ENCODE peak calls at places on chromosome 20, in six cellular contexts. V is psoas muscle, J is left kidney, T is IMR-90, A is MV-4-11, U is NCI-H1436. S is an unnamed sample.

GRCh38 chr20:60137657-60138245 is 179.5 kb downstream of the CDH26 start:
- DNase-seq in J (peak), U (peak), A (peak), V (peak), T (peak), S (no peak)

GRCh38 chr20:694496-694895 is 18.9 kb upstream of the SCRT2 start:
- DNase-seq in J (no peak), T (no peak), V (no peak), A (no peak), U (no peak), S (no peak)

GRCh38 chr20:46144626-46145025 is 26.5 kb downstream of the CD40 start:
- DNase-seq in J (no peak), T (no peak), V (no peak), A (no peak), U (no peak), S (no peak)

GRCh38 chr20:50012282-50013263 is 29.8 kb downstream of the SNAI1 start:
- DNase-seq in U (no peak), T (no peak), J (no peak), A (no peak), V (no peak), S (no peak)

GRCh38 chr20:37364927-37365272 is 19.0 kb downstream of the SRC start:
- DNase-seq in U (no peak), T (no peak), V (no peak), J (no peak), A (no peak), S (no peak)

GRCh38 chr20:58109126-58109880 is 119.2 kb downstream of the ANKRD60 start:
- DNase-seq in J (no peak), T (peak), U (no peak), A (no peak), V (no peak), S (no peak)

GRCh38 chr20:59222239-59222981 is 58.8 kb downstream of the ZNF831 start:
- DNase-seq in V (peak), U (peak), J (peak), A (peak), T (peak), S (peak)

GRCh38 chr20:34083137-34083536 is 28.9 kb downstream of the EIF2S2 start:
- DNase-seq in J (no peak), V (peak), T (peak), U (no peak), A (no peak), S (no peak)

GRCh38 chr20:44215125-44215524 is 4.6 kb upstream of the OSER1 start:
- DNase-seq in V (peak), A (peak), U (peak), J (peak), T (peak), S (peak)

GRCh38 chr20:48685300-48685699 is 142.5 kb downstream of the PREX1 start:
- DNase-seq in U (no peak), V (no peak), A (no peak), T (no peak), J (no peak), S (no peak)

GRCh38 chr20:34643919-34644318 is 33.0 kb downstream of the PIGU start:
- DNase-seq in A (peak), U (no peak), V (no peak), T (peak), J (no peak), S (no peak)

GRCh38 chr20:62710886-62711702 is 2.5 kb downstream of the NTSR1 start:
- DNase-seq in U (no peak), J (no peak), V (no peak), A (peak), T (peak), S (no peak)

GRCh38 chr20:54167909-54168872 is 5.6 kb downstream of the CYP24A1 start:
- DNase-seq in A (no peak), T (peak), V (no peak), U (no peak), J (peak), S (no peak)

GRCh38 chr20:62743777-62744317 is 35.2 kb downstream of the NTSR1 start:
- DNase-seq in V (no peak), A (no peak), T (no peak), U (no peak), J (no peak), S (no peak)

GRCh38 chr20:61896058-61896961 is 169.4 kb downstream of the TAF4 start:
- DNase-seq in T (peak), V (no peak), A (no peak), U (no peak), J (peak), S (peak)

GRCh38 chr20:57560554-57561355 is at the start of gene PCK1:
- DNase-seq in T (peak), A (no peak), V (peak), U (no peak), J (peak), S (no peak)

GRCh38 chr20:56439784-56440291 is 27.8 kb downstream of the CASS4 start:
- DNase-seq in T (peak), V (peak), U (no peak), J (peak), A (peak), S (no peak)

GRCh38 chr20:63343460-63344150 is 17.5 kb downstream of the CHRNA4 start:
- DNase-seq in T (no peak), U (no peak), J (no peak), V (no peak), A (no peak), S (no peak)

GRCh38 chr20:45323731-45324130 is 15.6 kb upstream of the MATN4 start:
- DNase-seq in V (no peak), J (no peak), A (no peak), U (no peak), T (peak), S (no peak)

GRCh38 chr20:44720617-44720993 is 5.4 kb downstream of the CCN5 start:
- DNase-seq in V (no peak), T (peak), U (no peak), J (no peak), A (no peak), S (no peak)

GRCh38 chr20:33696448-33696847 is 10.3 kb upstream of the E2F1 start:
- DNase-seq in J (peak), A (no peak), U (no peak), V (no peak), T (no peak), S (no peak)

GRCh38 chr20:61891916-61892649 is 173.6 kb downstream of the TAF4 start:
- DNase-seq in V (peak), A (no peak), U (no peak), T (no peak), J (no peak), S (no peak)

GRCh38 chr20:48107560-48107959 is 322.3 kb upstream of the SULF2 start:
- DNase-seq in V (no peak), U (no peak), A (no peak), J (no peak), T (no peak), S (no peak)

GRCh38 chr20:23637282-23638221 is at the start of gene CST3:
- DNase-seq in U (peak), V (peak), T (peak), J (peak), A (peak), S (no peak)

GRCh38 chr20:17579369-17580039 is 9.6 kb downstream of the DSTN start:
- DNase-seq in V (no peak), T (no peak), A (no peak), U (no peak), J (no peak), S (no peak)

GRCh38 chr20:60948230-60948629 is 303.8 kb upstream of the CDH4 start:
- DNase-seq in T (no peak), U (no peak), V (no peak), J (peak), A (no peak), S (no peak)

GRCh38 chr20:52439385-52439784 is 247.8 kb upstream of the ZFP64 start:
- DNase-seq in U (no peak), T (no peak), J (peak), A (no peak), V (no peak), S (no peak)

GRCh38 chr20:13200767-13201500 is 20.1 kb upstream of the ISM1 start:
- DNase-seq in V (no peak), T (no peak), A (no peak), J (no peak), U (peak), S (no peak)

GRCh38 chr20:16013631-16014030 is 559.6 kb downstream of the KIF16B start:
- DNase-seq in U (no peak), J (no peak), A (no peak), T (no peak), V (no peak), S (no peak)

GRCh38 chr20:10447028-10447427 is 11.9 kb downstream of the SLX4IP start:
- DNase-seq in J (no peak), U (peak), V (no peak), T (peak), A (peak), S (peak)

S was measured in stimulated activated effector memory CD8-positive, alpha-beta T cell treated with anti-CD3 and anti-CD28 coated beads, Interleukin-12 subunit alpha, Interleukin-12 subunit beta, amount 100 ng/mL, for 72 hours.